ENCODE peak calls at places on chromosome 2, in four cellular contexts. One of them, this sample, is unnamed.

GRCh38 chr2:150339951-150340350 is 147.5 kb downstream of the RND3 start:
- DNase-seq in HepG2: no peak
- DNase-seq in K562: no peak
- DNase-seq in GM12878: no peak
- DNase-seq in this sample: no peak

GRCh38 chr2:10482460-10482859 is 34.3 kb upstream of the ODC1 start:
- DNase-seq in HepG2: peak
- DNase-seq in GM12878: no peak
- DNase-seq in K562: no peak
- DNase-seq in this sample: no peak

GRCh38 chr2:206452750-206453149 is 9.4 kb downstream of the ADAM23 start:
- DNase-seq in HepG2: no peak
- DNase-seq in K562: no peak
- DNase-seq in GM12878: no peak
- DNase-seq in this sample: peak

GRCh38 chr2:231355802-231356473 is 39.6 kb upstream of the B3GNT7 start:
- DNase-seq in GM12878: no peak
- DNase-seq in HepG2: no peak
- DNase-seq in K562: no peak
- DNase-seq in this sample: no peak

GRCh38 chr2:96326990-96327820 is 2.1 kb downstream of the ITPRIPL1 start:
- DNase-seq in GM12878: no peak
- DNase-seq in HepG2: no peak
- DNase-seq in K562: no peak
- DNase-seq in this sample: no peak

GRCh38 chr2:62868947-62869346 is 163.4 kb downstream of the EHBP1 start:
- DNase-seq in GM12878: no peak
- DNase-seq in HepG2: no peak
- DNase-seq in K562: no peak
- DNase-seq in this sample: no peak

GRCh38 chr2:201135396-201135795 is 19.4 kb downstream of the CFLAR start:
- DNase-seq in K562: no peak
- DNase-seq in GM12878: no peak
- DNase-seq in HepG2: no peak
- DNase-seq in this sample: no peak

GRCh38 chr2:197327073-197327775 is 16.6 kb upstream of the ANKRD44 start:
- DNase-seq in GM12878: no peak
- DNase-seq in K562: no peak
- DNase-seq in HepG2: no peak
- DNase-seq in this sample: no peak

GRCh38 chr2:180520816-180521595 is 459.4 kb upstream of the UBE2E3 start:
- DNase-seq in GM12878: no peak
- DNase-seq in HepG2: peak
- DNase-seq in K562: no peak
- DNase-seq in this sample: no peak

GRCh38 chr2:20188851-20189250 is 36.1 kb downstream of the SDC1 start:
- DNase-seq in HepG2: no peak
- DNase-seq in K562: no peak
- DNase-seq in GM12878: no peak
- DNase-seq in this sample: no peak

GRCh38 chr2:150413416-150413815 is 74.1 kb downstream of the RND3 start:
- DNase-seq in HepG2: no peak
- DNase-seq in K562: no peak
- DNase-seq in GM12878: no peak
- DNase-seq in this sample: no peak

GRCh38 chr2:142223309-142223708 is 92.5 kb upstream of the LRP1B start:
- DNase-seq in GM12878: no peak
- DNase-seq in K562: no peak
- DNase-seq in HepG2: no peak
- DNase-seq in this sample: no peak

GRCh38 chr2:196609806-196610205 is 29.7 kb upstream of the CCDC150 start:
- DNase-seq in K562: no peak
- DNase-seq in HepG2: no peak
- DNase-seq in GM12878: no peak
- DNase-seq in this sample: no peak

GRCh38 chr2:40120021-40120420 is 331.9 kb downstream of the SLC8A1 start:
- DNase-seq in HepG2: no peak
- DNase-seq in K562: no peak
- DNase-seq in GM12878: no peak
- DNase-seq in this sample: no peak
- TF ChIP-seq TARDBP in HepG2: no peak
- TF ChIP-seq TARDBP in K562: no peak
- TF ChIP-seq TARDBP in GM12878: no peak
- TF ChIP-seq TARDBP in this sample: no peak

GRCh38 chr2:157727693-157728092 is 99.0 kb upstream of the ACVR1C start:
- DNase-seq in K562: no peak
- DNase-seq in GM12878: no peak
- DNase-seq in HepG2: no peak
- DNase-seq in this sample: no peak
- TF ChIP-seq BHLHE40 in K562: no peak
- TF ChIP-seq BHLHE40 in GM12878: no peak
- TF ChIP-seq BHLHE40 in HepG2: no peak
- TF ChIP-seq BHLHE40 in this sample: no peak

GRCh38 chr2:54255230-54256090 is 569 bp downstream of the TSPYL6 start:
- DNase-seq in K562: peak
- DNase-seq in GM12878: no peak
- DNase-seq in HepG2: no peak
- DNase-seq in this sample: no peak

GRCh38 chr2:54258171-54258570 is 2.1 kb upstream of the TSPYL6 start:
- DNase-seq in GM12878: no peak
- DNase-seq in HepG2: no peak
- DNase-seq in K562: no peak
- DNase-seq in this sample: no peak

GRCh38 chr2:54259413-54260240 is 3.6 kb upstream of the TSPYL6 start:
- DNase-seq in HepG2: no peak
- DNase-seq in K562: no peak
- DNase-seq in GM12878: no peak
- DNase-seq in this sample: no peak

GRCh38 chr2:54254180-54254579 is 1.8 kb downstream of the TSPYL6 start:
- DNase-seq in GM12878: no peak
- DNase-seq in HepG2: no peak
- DNase-seq in K562: peak
- DNase-seq in this sample: no peak

GRCh38 chr2:54256091-54256694 is at the start of gene TSPYL6:
- DNase-seq in K562: peak
- DNase-seq in GM12878: no peak
- DNase-seq in HepG2: no peak
- DNase-seq in this sample: no peak
- TF ChIP-seq SP1 in K562: no peak
- TF ChIP-seq SP1 in GM12878: no peak
- TF ChIP-seq SP1 in HepG2: no peak
- TF ChIP-seq SP1 in this sample: no peak

DNA sequence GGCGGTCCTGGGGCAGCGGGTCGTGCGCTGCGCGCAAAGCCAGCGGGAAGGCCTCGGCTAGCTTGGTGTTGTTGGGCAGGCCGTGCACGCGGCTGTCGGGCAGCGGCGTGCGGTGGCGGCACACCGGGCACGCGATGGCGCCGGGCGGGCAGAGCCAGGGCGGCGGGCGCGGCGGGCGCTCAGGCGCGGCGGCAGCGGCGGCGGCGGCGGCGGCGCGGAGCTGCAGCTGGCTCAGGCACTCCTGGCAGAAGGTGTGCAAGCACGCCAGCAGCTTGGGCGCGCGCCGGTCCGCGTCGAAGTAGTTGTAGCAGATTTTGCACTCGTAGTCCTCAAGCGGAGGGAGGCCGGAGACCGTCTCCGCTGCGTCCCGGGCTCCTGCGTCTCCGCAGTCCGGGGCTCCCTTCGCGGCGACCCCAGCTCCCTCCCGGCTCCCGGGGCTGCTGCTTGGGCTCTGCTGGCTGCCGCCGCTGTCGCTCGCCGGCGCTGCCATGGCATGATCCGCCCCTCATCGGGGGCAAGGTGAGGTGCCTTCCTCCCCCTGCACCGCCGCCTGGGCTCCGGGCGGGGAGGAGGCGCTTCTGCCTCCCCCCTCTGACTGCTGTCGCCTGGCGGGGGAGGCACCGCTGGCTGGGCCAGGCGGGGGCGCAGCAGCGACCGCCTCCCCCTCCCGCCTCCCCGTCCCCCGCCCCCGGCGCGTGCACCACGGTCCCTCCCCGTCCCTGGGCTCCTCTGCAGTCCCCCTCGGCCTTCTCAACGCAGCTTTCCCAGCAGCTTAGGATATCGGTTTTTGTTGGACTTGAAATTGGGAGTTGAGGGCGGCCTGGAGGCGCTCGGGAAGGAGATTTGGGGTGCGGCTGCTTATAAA is 21.0 kb upstream of the PAX3 start:
- DNase-seq in K562: no peak
- DNase-seq in GM12878: no peak
- DNase-seq in HepG2: no peak
- DNase-seq in this sample: peak
- TF ChIP-seq TARDBP in K562: no peak
- TF ChIP-seq TARDBP in GM12878: no peak
- TF ChIP-seq TARDBP in HepG2: no peak
- TF ChIP-seq TARDBP in this sample: no peak

GRCh38 chr2:137123241-137123640 is 357.9 kb downstream of the THSD7B start:
- DNase-seq in GM12878: no peak
- DNase-seq in HepG2: no peak
- DNase-seq in K562: no peak
- DNase-seq in this sample: no peak

GRCh38 chr2:137117385-137117784 is 352.0 kb downstream of the THSD7B start:
- DNase-seq in K562: no peak
- DNase-seq in GM12878: no peak
- DNase-seq in HepG2: peak
- DNase-seq in this sample: no peak

GRCh38 chr2:137115081-137115713 is 349.9 kb downstream of the THSD7B start:
- DNase-seq in GM12878: no peak
- DNase-seq in K562: no peak
- DNase-seq in HepG2: no peak
- DNase-seq in this sample: no peak

DNA sequence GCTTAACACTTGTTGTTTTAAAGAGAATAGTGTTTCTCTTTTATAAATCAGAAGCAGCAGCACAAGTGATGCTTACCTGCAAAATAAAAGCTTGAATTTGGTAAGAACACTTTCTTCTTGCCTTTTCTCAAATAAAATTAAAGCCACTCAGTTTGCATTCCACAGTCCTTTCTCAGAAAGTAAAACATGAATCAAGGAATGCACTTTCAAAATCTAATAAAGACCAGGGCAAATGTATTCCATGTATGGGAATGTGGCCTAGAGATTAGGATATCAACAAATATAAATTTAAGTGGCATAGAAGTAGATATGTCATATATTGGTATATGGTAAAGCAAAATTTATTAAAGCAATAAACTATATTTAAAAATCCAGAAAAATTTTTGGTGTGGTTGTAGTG is 352.8 kb downstream of the THSD7B start:
- DNase-seq in GM12878: no peak
- DNase-seq in K562: no peak
- DNase-seq in HepG2: no peak
- DNase-seq in this sample: no peak
- TF ChIP-seq BHLHE40 in GM12878: no peak
- TF ChIP-seq BHLHE40 in K562: no peak
- TF ChIP-seq BHLHE40 in HepG2: no peak
- TF ChIP-seq BHLHE40 in this sample: no peak

DNA sequence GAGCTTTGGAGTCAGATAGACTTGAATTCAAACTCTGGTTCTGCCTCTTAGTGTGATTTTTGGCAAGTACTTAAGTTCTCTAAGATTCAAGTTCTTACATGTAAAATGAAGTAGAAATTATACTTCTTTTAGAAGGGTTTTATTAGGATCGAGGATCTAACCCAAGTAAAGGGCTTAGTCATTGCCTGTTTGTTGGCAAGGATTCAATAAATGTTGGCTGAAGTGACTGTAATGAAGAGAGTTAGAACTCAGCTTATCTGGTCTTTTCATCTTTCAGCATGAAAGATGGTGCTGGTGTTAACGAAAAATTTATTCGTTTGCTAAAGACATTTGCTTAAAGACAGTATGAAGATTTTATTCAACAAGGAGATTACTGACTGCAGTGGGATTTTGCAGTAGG is 315.9 kb upstream of the THUMPD2 start:
- DNase-seq in GM12878: no peak
- DNase-seq in HepG2: no peak
- DNase-seq in K562: no peak
- DNase-seq in this sample: no peak
- TF ChIP-seq SP1 in GM12878: no peak
- TF ChIP-seq SP1 in HepG2: no peak
- TF ChIP-seq SP1 in K562: no peak
- TF ChIP-seq SP1 in this sample: no peak

DNA sequence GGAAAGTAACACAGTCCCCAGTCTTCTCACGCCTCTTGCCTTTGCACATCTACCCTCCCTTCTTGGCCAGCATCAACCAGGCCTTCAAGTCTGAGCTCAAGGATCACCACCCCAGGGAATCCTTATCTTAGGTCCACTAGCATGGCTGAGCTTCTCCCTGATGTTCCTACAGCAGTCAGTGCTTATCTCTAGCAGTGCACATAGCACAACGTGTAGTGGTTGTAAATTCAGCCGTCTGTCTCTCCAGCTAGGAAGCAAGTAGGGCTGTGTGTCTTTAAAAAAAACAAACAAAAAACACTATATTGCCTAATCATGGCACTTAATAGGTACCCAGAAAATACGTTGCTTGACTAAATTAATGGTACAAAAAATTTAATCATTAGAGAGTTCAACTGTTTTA is 29.2 kb downstream of the KCNG3 start:
- DNase-seq in HepG2: no peak
- DNase-seq in K562: peak
- DNase-seq in GM12878: no peak
- DNase-seq in this sample: no peak
- TF ChIP-seq TARDBP in HepG2: no peak
- TF ChIP-seq TARDBP in K562: no peak
- TF ChIP-seq TARDBP in GM12878: no peak
- TF ChIP-seq TARDBP in this sample: no peak

GRCh38 chr2:55311444-55311870 is 42.4 kb upstream of the MTIF2 start:
- DNase-seq in HepG2: no peak
- DNase-seq in K562: peak
- DNase-seq in GM12878: peak
- DNase-seq in this sample: peak

GRCh38 chr2:55314985-55315384 is 46.0 kb upstream of the MTIF2 start:
- DNase-seq in K562: no peak
- DNase-seq in GM12878: no peak
- DNase-seq in HepG2: no peak
- DNase-seq in this sample: no peak

GRCh38 chr2:55309441-55309840 is 40.4 kb upstream of the MTIF2 start:
- DNase-seq in GM12878: no peak
- DNase-seq in HepG2: no peak
- DNase-seq in K562: no peak
- DNase-seq in this sample: no peak
- TF ChIP-seq BHLHE40 in GM12878: no peak
- TF ChIP-seq BHLHE40 in HepG2: no peak
- TF ChIP-seq BHLHE40 in K562: no peak
- TF ChIP-seq BHLHE40 in this sample: no peak